ENCODE peak calls at places on chromosome 3, in ten cellular contexts. One of them, this sample, is unnamed.

GRCh38 chr3:78707094-78707493 is 1060.7 kb downstream of the ROBO1 start:
- DNase-seq in amygdala: no peak
- DNase-seq in ACHN: no peak
- DNase-seq in ovary: no peak
- DNase-seq in kidney glomerular epithelial cell: no peak
- DNase-seq in HCT116: no peak
- DNase-seq in fibroblast of lung: no peak
- DNase-seq in activated naive CD4-positive, alpha-beta T cell: no peak
- DNase-seq in testis: no peak
- DNase-seq in GM20000: no peak
- DNase-seq in this sample: no peak

GRCh38 chr3:126514161-126514560 is 3.4 kb downstream of the UROC1 start:
- DNase-seq in fibroblast of lung: no peak
- DNase-seq in ovary: no peak
- DNase-seq in testis: no peak
- DNase-seq in HCT116: no peak
- DNase-seq in ACHN: no peak
- DNase-seq in activated naive CD4-positive, alpha-beta T cell: no peak
- DNase-seq in kidney glomerular epithelial cell: no peak
- DNase-seq in GM20000: no peak
- DNase-seq in amygdala: no peak
- DNase-seq in this sample: no peak

GRCh38 chr3:37453393-37454391 is 279.3 kb upstream of the LRRFIP2 start:
- DNase-seq in kidney glomerular epithelial cell: no peak
- DNase-seq in GM20000: peak; percentile 29
- DNase-seq in ACHN: no peak
- DNase-seq in amygdala: peak; percentile 71
- DNase-seq in ovary: peak; percentile 43
- DNase-seq in fibroblast of lung: peak; percentile 16
- DNase-seq in HCT116: no peak
- DNase-seq in activated naive CD4-positive, alpha-beta T cell: no peak
- DNase-seq in testis: peak; percentile 74
- DNase-seq in this sample: no peak

GRCh38 chr3:73633916-73634344 is 9.2 kb upstream of the PDZRN3 start:
- DNase-seq in ovary: no peak
- DNase-seq in kidney glomerular epithelial cell: no peak
- DNase-seq in HCT116: no peak
- DNase-seq in testis: no peak
- DNase-seq in activated naive CD4-positive, alpha-beta T cell: no peak
- DNase-seq in ACHN: no peak
- DNase-seq in GM20000: no peak
- DNase-seq in fibroblast of lung: no peak
- DNase-seq in amygdala: no peak
- DNase-seq in this sample: no peak

GRCh38 chr3:66464512-66464894 is 36.3 kb downstream of the LRIG1 start:
- DNase-seq in kidney glomerular epithelial cell: no peak
- DNase-seq in ACHN: no peak
- DNase-seq in ovary: no peak
- DNase-seq in fibroblast of lung: peak; percentile 49
- DNase-seq in GM20000: no peak
- DNase-seq in activated naive CD4-positive, alpha-beta T cell: no peak
- DNase-seq in amygdala: no peak
- DNase-seq in HCT116: no peak
- DNase-seq in testis: no peak
- DNase-seq in this sample: no peak

GRCh38 chr3:174675426-174675825 is 183.7 kb upstream of the NAALADL2 start:
- DNase-seq in testis: peak; percentile 19
- DNase-seq in GM20000: no peak
- DNase-seq in ovary: no peak
- DNase-seq in HCT116: no peak
- DNase-seq in ACHN: no peak
- DNase-seq in kidney glomerular epithelial cell: no peak
- DNase-seq in amygdala: no peak
- DNase-seq in fibroblast of lung: no peak
- DNase-seq in activated naive CD4-positive, alpha-beta T cell: no peak
- DNase-seq in this sample: no peak

GRCh38 chr3:11291808-11292207 is 19.6 kb downstream of the ATG7 start:
- DNase-seq in GM20000: no peak
- DNase-seq in HCT116: no peak
- DNase-seq in kidney glomerular epithelial cell: no peak
- DNase-seq in ovary: no peak
- DNase-seq in testis: no peak
- DNase-seq in activated naive CD4-positive, alpha-beta T cell: no peak
- DNase-seq in ACHN: no peak
- DNase-seq in amygdala: no peak
- DNase-seq in fibroblast of lung: no peak
- DNase-seq in this sample: no peak

GRCh38 chr3:147130461-147130860 is 275.9 kb downstream of the ZIC4 start:
- DNase-seq in ovary: no peak
- DNase-seq in testis: no peak
- DNase-seq in activated naive CD4-positive, alpha-beta T cell: no peak
- DNase-seq in ACHN: no peak
- DNase-seq in GM20000: no peak
- DNase-seq in kidney glomerular epithelial cell: no peak
- DNase-seq in amygdala: no peak
- DNase-seq in fibroblast of lung: peak; percentile 72
- DNase-seq in HCT116: no peak
- DNase-seq in this sample: no peak

GRCh38 chr3:58333206-58334012 is 717 bp downstream of the PXK start:
- DNase-seq in activated naive CD4-positive, alpha-beta T cell: no peak
- DNase-seq in testis: peak; percentile 61
- DNase-seq in HCT116: no peak
- DNase-seq in kidney glomerular epithelial cell: peak; percentile 38
- DNase-seq in amygdala: peak; percentile 52
- DNase-seq in ACHN: peak; percentile 29
- DNase-seq in fibroblast of lung: peak; percentile 40
- DNase-seq in ovary: peak; percentile 56
- DNase-seq in GM20000: peak; percentile 80
- DNase-seq in this sample: peak; percentile 60

GRCh38 chr3:69181592-69182211 is 59.3 kb upstream of the LMOD3 start:
- DNase-seq in testis: no peak
- DNase-seq in ACHN: peak; percentile 60
- DNase-seq in ovary: no peak
- DNase-seq in kidney glomerular epithelial cell: no peak
- DNase-seq in GM20000: no peak
- DNase-seq in fibroblast of lung: peak; percentile 64
- DNase-seq in HCT116: no peak
- DNase-seq in amygdala: peak; percentile 63
- DNase-seq in activated naive CD4-positive, alpha-beta T cell: no peak
- DNase-seq in this sample: no peak

GRCh38 chr3:37526511-37526910 is 335.2 kb upstream of the CTDSPL start:
- DNase-seq in ACHN: no peak
- DNase-seq in GM20000: no peak
- DNase-seq in testis: peak; percentile 64
- DNase-seq in fibroblast of lung: peak; percentile 94
- DNase-seq in HCT116: no peak
- DNase-seq in ovary: peak; percentile 61
- DNase-seq in amygdala: no peak
- DNase-seq in kidney glomerular epithelial cell: no peak
- DNase-seq in activated naive CD4-positive, alpha-beta T cell: no peak
- DNase-seq in this sample: no peak

GRCh38 chr3:65666426-65667091 is 372.2 kb downstream of the MAGI1 start:
- DNase-seq in GM20000: no peak
- DNase-seq in HCT116: no peak
- DNase-seq in ovary: no peak
- DNase-seq in amygdala: no peak
- DNase-seq in testis: no peak
- DNase-seq in activated naive CD4-positive, alpha-beta T cell: no peak
- DNase-seq in kidney glomerular epithelial cell: peak; percentile 20
- DNase-seq in ACHN: no peak
- DNase-seq in fibroblast of lung: no peak
- DNase-seq in this sample: no peak

GRCh38 chr3:134852132-134852531 is 57.1 kb downstream of the EPHB1 start:
- DNase-seq in amygdala: no peak
- DNase-seq in testis: no peak
- DNase-seq in kidney glomerular epithelial cell: no peak
- DNase-seq in fibroblast of lung: no peak
- DNase-seq in GM20000: no peak
- DNase-seq in ovary: no peak
- DNase-seq in HCT116: no peak
- DNase-seq in activated naive CD4-positive, alpha-beta T cell: no peak
- DNase-seq in ACHN: no peak
- DNase-seq in this sample: no peak

GRCh38 chr3:187746479-187747335 is 1.4 kb upstream of the BCL6 start:
- DNase-seq in kidney glomerular epithelial cell: peak; percentile 29
- DNase-seq in GM20000: no peak
- DNase-seq in amygdala: peak; percentile 36
- DNase-seq in HCT116: no peak
- DNase-seq in ovary: no peak
- DNase-seq in ACHN: no peak
- DNase-seq in testis: peak; percentile 69
- DNase-seq in activated naive CD4-positive, alpha-beta T cell: no peak
- DNase-seq in fibroblast of lung: peak; percentile 50
- DNase-seq in this sample: no peak

GRCh38 chr3:153165211-153165815 is 3.3 kb downstream of the RAP2B start:
- DNase-seq in HCT116: no peak
- DNase-seq in GM20000: no peak
- DNase-seq in testis: no peak
- DNase-seq in fibroblast of lung: peak; percentile 65
- DNase-seq in amygdala: no peak
- DNase-seq in ovary: no peak
- DNase-seq in ACHN: peak; percentile 11
- DNase-seq in activated naive CD4-positive, alpha-beta T cell: no peak
- DNase-seq in kidney glomerular epithelial cell: no peak
- DNase-seq in this sample: no peak

GRCh38 chr3:8482960-8483665 is 18.5 kb upstream of the LMCD1 start:
- DNase-seq in testis: peak; percentile 73
- DNase-seq in activated naive CD4-positive, alpha-beta T cell: no peak
- DNase-seq in amygdala: peak; percentile 35
- DNase-seq in ovary: peak; percentile 77
- DNase-seq in ACHN: peak; percentile 90
- DNase-seq in HCT116: no peak
- DNase-seq in kidney glomerular epithelial cell: peak; percentile 93
- DNase-seq in GM20000: no peak
- DNase-seq in fibroblast of lung: peak; percentile 95
- DNase-seq in this sample: no peak

GRCh38 chr3:40324621-40325020 is 15.1 kb downstream of the EIF1B start:
- DNase-seq in testis: no peak
- DNase-seq in activated naive CD4-positive, alpha-beta T cell: no peak
- DNase-seq in amygdala: no peak
- DNase-seq in fibroblast of lung: no peak
- DNase-seq in GM20000: no peak
- DNase-seq in kidney glomerular epithelial cell: no peak
- DNase-seq in ACHN: no peak
- DNase-seq in HCT116: no peak
- DNase-seq in ovary: no peak
- DNase-seq in this sample: no peak

GRCh38 chr3:53224026-53224425 is 31.8 kb downstream of the TKT start:
- DNase-seq in ovary: no peak
- DNase-seq in HCT116: no peak
- DNase-seq in kidney glomerular epithelial cell: no peak
- DNase-seq in ACHN: no peak
- DNase-seq in GM20000: no peak
- DNase-seq in testis: no peak
- DNase-seq in activated naive CD4-positive, alpha-beta T cell: no peak
- DNase-seq in fibroblast of lung: no peak
- DNase-seq in amygdala: no peak
- DNase-seq in this sample: no peak

GRCh38 chr3:28743843-28744242 is 395.2 kb upstream of the AZI2 start:
- DNase-seq in ACHN: no peak
- DNase-seq in testis: no peak
- DNase-seq in HCT116: no peak
- DNase-seq in ovary: no peak
- DNase-seq in activated naive CD4-positive, alpha-beta T cell: no peak
- DNase-seq in GM20000: no peak
- DNase-seq in amygdala: no peak
- DNase-seq in fibroblast of lung: peak; percentile 2
- DNase-seq in kidney glomerular epithelial cell: no peak
- DNase-seq in this sample: no peak

GRCh38 chr3:194395201-194395600 is 3.9 kb downstream of the GP5 start:
- DNase-seq in ACHN: no peak
- DNase-seq in testis: no peak
- DNase-seq in amygdala: no peak
- DNase-seq in GM20000: no peak
- DNase-seq in kidney glomerular epithelial cell: no peak
- DNase-seq in activated naive CD4-positive, alpha-beta T cell: no peak
- DNase-seq in ovary: no peak
- DNase-seq in fibroblast of lung: peak; percentile 58
- DNase-seq in HCT116: no peak
- DNase-seq in this sample: no peak

GRCh38 chr3:130342821-130343661 is 2.4 kb upstream of the COL6A5 start:
- DNase-seq in ACHN: no peak
- DNase-seq in ovary: no peak
- DNase-seq in activated naive CD4-positive, alpha-beta T cell: no peak
- DNase-seq in kidney glomerular epithelial cell: no peak
- DNase-seq in HCT116: no peak
- DNase-seq in amygdala: no peak
- DNase-seq in testis: no peak
- DNase-seq in GM20000: no peak
- DNase-seq in fibroblast of lung: no peak
- DNase-seq in this sample: no peak

GRCh38 chr3:36606871-36607765 is 157.2 kb downstream of the DCLK3 start:
- DNase-seq in amygdala: no peak
- DNase-seq in ovary: no peak
- DNase-seq in kidney glomerular epithelial cell: no peak
- DNase-seq in testis: no peak
- DNase-seq in ACHN: no peak
- DNase-seq in fibroblast of lung: no peak
- DNase-seq in activated naive CD4-positive, alpha-beta T cell: no peak
- DNase-seq in HCT116: no peak
- DNase-seq in GM20000: no peak
- DNase-seq in this sample: no peak

GRCh38 chr3:23017800-23018199 is 185.3 kb upstream of the UBE2E2 start:
- DNase-seq in GM20000: no peak
- DNase-seq in fibroblast of lung: no peak
- DNase-seq in ACHN: peak; percentile 7
- DNase-seq in HCT116: no peak
- DNase-seq in amygdala: no peak
- DNase-seq in activated naive CD4-positive, alpha-beta T cell: no peak
- DNase-seq in testis: no peak
- DNase-seq in kidney glomerular epithelial cell: no peak
- DNase-seq in ovary: no peak
- DNase-seq in this sample: no peak

GRCh38 chr3:141740349-141740748 is 2.3 kb downstream of the RNF7 start:
- DNase-seq in GM20000: no peak
- DNase-seq in ACHN: no peak
- DNase-seq in HCT116: no peak
- DNase-seq in activated naive CD4-positive, alpha-beta T cell: no peak
- DNase-seq in testis: no peak
- DNase-seq in ovary: no peak
- DNase-seq in fibroblast of lung: no peak
- DNase-seq in amygdala: no peak
- DNase-seq in kidney glomerular epithelial cell: no peak
- DNase-seq in this sample: no peak

GRCh38 chr3:78887029-78887428 is 880.8 kb downstream of the ROBO1 start:
- DNase-seq in HCT116: no peak
- DNase-seq in ovary: no peak
- DNase-seq in ACHN: peak; percentile 76
- DNase-seq in kidney glomerular epithelial cell: peak; percentile 48
- DNase-seq in fibroblast of lung: peak; percentile 58
- DNase-seq in amygdala: no peak
- DNase-seq in activated naive CD4-positive, alpha-beta T cell: no peak
- DNase-seq in GM20000: no peak
- DNase-seq in testis: no peak
- DNase-seq in this sample: no peak

GRCh38 chr3:5037828-5038227 is 58.6 kb downstream of the BHLHE40 start:
- DNase-seq in kidney glomerular epithelial cell: no peak
- DNase-seq in testis: no peak
- DNase-seq in HCT116: no peak
- DNase-seq in activated naive CD4-positive, alpha-beta T cell: no peak
- DNase-seq in fibroblast of lung: no peak
- DNase-seq in GM20000: no peak
- DNase-seq in ACHN: no peak
- DNase-seq in amygdala: no peak
- DNase-seq in ovary: no peak
- DNase-seq in this sample: no peak

GRCh38 chr3:61608072-61608471 is 46.7 kb downstream of the PTPRG start:
- DNase-seq in amygdala: no peak
- DNase-seq in GM20000: no peak
- DNase-seq in HCT116: no peak
- DNase-seq in testis: no peak
- DNase-seq in fibroblast of lung: no peak
- DNase-seq in kidney glomerular epithelial cell: no peak
- DNase-seq in ACHN: no peak
- DNase-seq in ovary: no peak
- DNase-seq in activated naive CD4-positive, alpha-beta T cell: no peak
- DNase-seq in this sample: no peak

GRCh38 chr3:107643038-107643883 is 120.5 kb downstream of the BBX start:
- DNase-seq in ACHN: peak; percentile 21
- DNase-seq in fibroblast of lung: no peak
- DNase-seq in GM20000: no peak
- DNase-seq in HCT116: no peak
- DNase-seq in amygdala: no peak
- DNase-seq in ovary: no peak
- DNase-seq in testis: no peak
- DNase-seq in kidney glomerular epithelial cell: no peak
- DNase-seq in activated naive CD4-positive, alpha-beta T cell: no peak
- DNase-seq in this sample: no peak

This sample was measured in GM06990.